ENCODE peak calls at places on chromosomes 1 and 21, in five cellular contexts. One of them, this sample, is unnamed.

GRCh38 chr1:156815307-156815826 is 1.3 kb downstream of the SH2D2A start:
- DNase-seq in pancreas: no peak
- DNase-seq in GM20000: no peak
- DNase-seq in endothelial cell: no peak
- DNase-seq in IMR-90: peak
- DNase-seq in this sample: no peak

GRCh38 chr1:229893762-229894444 is 173.1 kb upstream of the GALNT2 start:
- DNase-seq in pancreas: no peak
- DNase-seq in GM20000: no peak
- DNase-seq in endothelial cell: no peak
- DNase-seq in IMR-90: no peak
- DNase-seq in this sample: no peak

GRCh38 chr1:65477414-65478378 is 57.2 kb downstream of the LEPR start:
- DNase-seq in pancreas: no peak
- DNase-seq in GM20000: no peak
- DNase-seq in endothelial cell: no peak
- DNase-seq in IMR-90: no peak
- DNase-seq in this sample: no peak

GRCh38 chr1:210573141-210573540 is 244.4 kb downstream of the HHAT start:
- DNase-seq in pancreas: no peak
- DNase-seq in GM20000: no peak
- DNase-seq in endothelial cell: no peak
- DNase-seq in IMR-90: no peak
- DNase-seq in this sample: no peak

GRCh38 chr1:155003227-155003765 is 694 bp downstream of the ZBTB7B start:
- DNase-seq in pancreas: no peak
- DNase-seq in GM20000: peak
- DNase-seq in endothelial cell: peak
- DNase-seq in IMR-90: no peak
- DNase-seq in this sample: peak

GRCh38 chr1:160363951-160364350 is 2.9 kb upstream of the NHLH1 start:
- DNase-seq in pancreas: no peak
- DNase-seq in GM20000: no peak
- DNase-seq in endothelial cell: no peak
- DNase-seq in IMR-90: no peak
- DNase-seq in this sample: no peak

GRCh38 chr1:36349839-36350238 is 26.4 kb upstream of the EVA1B start:
- DNase-seq in pancreas: no peak
- DNase-seq in GM20000: no peak
- DNase-seq in endothelial cell: no peak
- DNase-seq in IMR-90: no peak
- DNase-seq in this sample: no peak

GRCh38 chr1:150221552-150221951 is 14.4 kb downstream of the ANP32E start:
- DNase-seq in pancreas: no peak
- DNase-seq in GM20000: no peak
- DNase-seq in endothelial cell: no peak
- DNase-seq in IMR-90: peak
- DNase-seq in this sample: no peak

GRCh38 chr1:200381256-200381980 is 28.4 kb downstream of the ZNF281 start:
- DNase-seq in pancreas: no peak
- DNase-seq in GM20000: no peak
- DNase-seq in endothelial cell: no peak
- DNase-seq in IMR-90: peak
- DNase-seq in this sample: no peak

GRCh38 chr21:27802816-27803475 is 836.1 kb upstream of the ADAMTS5 start:
- DNase-seq in pancreas: no peak
- DNase-seq in GM20000: peak
- DNase-seq in endothelial cell: peak
- DNase-seq in IMR-90: peak
- DNase-seq in this sample: peak

GRCh38 chr1:21909787-21910503 is 27.2 kb downstream of the HSPG2 start:
- DNase-seq in pancreas: no peak
- DNase-seq in GM20000: peak
- DNase-seq in endothelial cell: peak
- DNase-seq in IMR-90: peak
- DNase-seq in this sample: peak

GRCh38 chr21:46572850-46573249 is 32.0 kb downstream of the S100B start:
- DNase-seq in pancreas: no peak
- DNase-seq in GM20000: no peak
- DNase-seq in endothelial cell: no peak
- DNase-seq in IMR-90: no peak
- DNase-seq in this sample: no peak

GRCh38 chr1:51287966-51288365 is 42.4 kb downstream of the TTC39A start:
- DNase-seq in pancreas: no peak
- DNase-seq in GM20000: no peak
- DNase-seq in endothelial cell: no peak
- DNase-seq in IMR-90: no peak
- DNase-seq in this sample: no peak

GRCh38 chr1:20868263-20868662 is 81.2 kb upstream of the HP1BP3 start:
- DNase-seq in pancreas: no peak
- DNase-seq in GM20000: no peak
- DNase-seq in endothelial cell: no peak
- DNase-seq in IMR-90: no peak
- DNase-seq in this sample: no peak

GRCh38 chr1:228393811-228394570 is 12.6 kb downstream of the TRIM11 start:
- DNase-seq in pancreas: no peak
- DNase-seq in GM20000: no peak
- DNase-seq in endothelial cell: no peak
- DNase-seq in IMR-90: no peak
- DNase-seq in this sample: no peak

GRCh38 chr1:118841521-118841920 is 146.6 kb downstream of the TBX15 start:
- DNase-seq in pancreas: no peak
- DNase-seq in GM20000: no peak
- DNase-seq in endothelial cell: no peak
- DNase-seq in IMR-90: no peak
- DNase-seq in this sample: no peak

GRCh38 chr1:168485048-168485447 is 58.7 kb downstream of the XCL2 start:
- DNase-seq in pancreas: no peak
- DNase-seq in GM20000: no peak
- DNase-seq in endothelial cell: no peak
- DNase-seq in IMR-90: peak
- DNase-seq in this sample: no peak

GRCh38 chr1:2788506-2789163 is 12.9 kb downstream of the TTC34 start:
- DNase-seq in pancreas: no peak
- DNase-seq in GM20000: no peak
- DNase-seq in endothelial cell: no peak
- DNase-seq in IMR-90: no peak
- DNase-seq in this sample: no peak

GRCh38 chr21:41121785-41122415 is 46.1 kb upstream of the BACE2 start:
- DNase-seq in pancreas: peak
- DNase-seq in GM20000: peak
- DNase-seq in endothelial cell: peak
- DNase-seq in IMR-90: peak
- DNase-seq in this sample: peak

GRCh38 chr21:34933609-34934345 is 115.3 kb downstream of the RUNX1 start:
- DNase-seq in pancreas: no peak
- DNase-seq in GM20000: peak
- DNase-seq in endothelial cell: no peak
- DNase-seq in IMR-90: no peak
- DNase-seq in this sample: peak

GRCh38 chr1:234656070-234656875 is 46.3 kb upstream of the IRF2BP2 start:
- DNase-seq in pancreas: no peak
- DNase-seq in GM20000: no peak
- DNase-seq in endothelial cell: no peak
- DNase-seq in IMR-90: peak
- DNase-seq in this sample: no peak

GRCh38 chr1:28915036-28915895 is 897 bp downstream of the EPB41 start:
- DNase-seq in pancreas: peak
- DNase-seq in GM20000: peak
- DNase-seq in endothelial cell: peak
- DNase-seq in IMR-90: peak
- DNase-seq in this sample: peak

GRCh38 chr1:24558902-24559791 is 3.3 kb downstream of the NCMAP start:
- DNase-seq in pancreas: peak
- DNase-seq in GM20000: no peak
- DNase-seq in endothelial cell: no peak
- DNase-seq in IMR-90: peak
- DNase-seq in this sample: no peak

GRCh38 chr1:1914842-1915692 is at the start of gene CALML6:
- DNase-seq in pancreas: peak
- DNase-seq in GM20000: no peak
- DNase-seq in endothelial cell: no peak
- DNase-seq in IMR-90: no peak
- DNase-seq in this sample: no peak

GRCh38 chr21:16084776-16085364 is 355.1 kb downstream of the USP25 start:
- DNase-seq in pancreas: no peak
- DNase-seq in GM20000: no peak
- DNase-seq in endothelial cell: no peak
- DNase-seq in IMR-90: peak
- DNase-seq in this sample: no peak

GRCh38 chr21:43211085-43212071 is 42.6 kb downstream of the CRYAA start:
- DNase-seq in pancreas: peak
- DNase-seq in GM20000: no peak
- DNase-seq in endothelial cell: no peak
- DNase-seq in IMR-90: no peak
- DNase-seq in this sample: no peak

GRCh38 chr1:71190843-71191242 is 110.0 kb upstream of the ZRANB2 start:
- DNase-seq in pancreas: no peak
- DNase-seq in GM20000: no peak
- DNase-seq in endothelial cell: no peak
- DNase-seq in IMR-90: no peak
- DNase-seq in this sample: no peak

GRCh38 chr1:71200503-71200902 is 119.7 kb upstream of the ZRANB2 start:
- DNase-seq in pancreas: no peak
- DNase-seq in GM20000: no peak
- DNase-seq in endothelial cell: no peak
- DNase-seq in IMR-90: no peak
- DNase-seq in this sample: no peak

GRCh38 chr1:71193153-71193552 is 112.3 kb upstream of the ZRANB2 start:
- DNase-seq in pancreas: no peak
- DNase-seq in GM20000: no peak
- DNase-seq in endothelial cell: no peak
- DNase-seq in IMR-90: peak
- DNase-seq in this sample: no peak

GRCh38 chr1:71191520-71191919 is 110.7 kb upstream of the ZRANB2 start:
- DNase-seq in pancreas: no peak
- DNase-seq in GM20000: no peak
- DNase-seq in endothelial cell: no peak
- DNase-seq in IMR-90: no peak
- DNase-seq in this sample: no peak

GRCh38 chr1:71196685-71197084 is 115.8 kb upstream of the ZRANB2 start:
- DNase-seq in pancreas: no peak
- DNase-seq in GM20000: no peak
- DNase-seq in endothelial cell: no peak
- DNase-seq in IMR-90: peak
- DNase-seq in this sample: no peak
- TF ChIP-seq CTCF in pancreas: no peak
- TF ChIP-seq CTCF in GM20000: no peak
- TF ChIP-seq CTCF in endothelial cell: peak
- TF ChIP-seq CTCF in IMR-90: peak
- TF ChIP-seq CTCF in this sample: no peak

GRCh38 chr1:226457307-226457712 is 49.4 kb upstream of the PARP1 start:
- DNase-seq in pancreas: no peak
- DNase-seq in GM20000: no peak
- DNase-seq in endothelial cell: peak
- DNase-seq in IMR-90: no peak
- DNase-seq in this sample: peak
- TF ChIP-seq CTCF in pancreas: no peak
- TF ChIP-seq CTCF in GM20000: no peak
- TF ChIP-seq CTCF in endothelial cell: peak
- TF ChIP-seq CTCF in IMR-90: no peak
- TF ChIP-seq CTCF in this sample: peak

GRCh38 chr1:31628931-31629582 is 11.6 kb downstream of the HCRTR1 start:
- DNase-seq in pancreas: no peak
- DNase-seq in GM20000: no peak
- DNase-seq in endothelial cell: no peak
- DNase-seq in IMR-90: no peak
- DNase-seq in this sample: no peak

GRCh38 chr1:31627930-31628421 is 10.5 kb downstream of the HCRTR1 start:
- DNase-seq in pancreas: peak
- DNase-seq in GM20000: no peak
- DNase-seq in endothelial cell: no peak
- DNase-seq in IMR-90: no peak
- DNase-seq in this sample: no peak

GRCh38 chr1:31632649-31633048 is 12.0 kb downstream of the PEF1 start:
- DNase-seq in pancreas: no peak
- DNase-seq in GM20000: no peak
- DNase-seq in endothelial cell: no peak
- DNase-seq in IMR-90: no peak
- DNase-seq in this sample: no peak

GRCh38 chr1:31637915-31638673 is 6.6 kb downstream of the PEF1 start:
- DNase-seq in pancreas: no peak
- DNase-seq in GM20000: no peak
- DNase-seq in endothelial cell: no peak
- DNase-seq in IMR-90: no peak
- DNase-seq in this sample: no peak

GRCh38 chr1:31633117-31633516 is 11.6 kb downstream of the PEF1 start:
- DNase-seq in pancreas: no peak
- DNase-seq in GM20000: no peak
- DNase-seq in endothelial cell: peak
- DNase-seq in IMR-90: no peak
- DNase-seq in this sample: peak
- TF ChIP-seq CTCF in pancreas: peak
- TF ChIP-seq CTCF in GM20000: no peak
- TF ChIP-seq CTCF in endothelial cell: peak
- TF ChIP-seq CTCF in IMR-90: peak
- TF ChIP-seq CTCF in this sample: peak

GRCh38 chr1:182527680-182528079 is 61.4 kb downstream of the RNASEL start:
- DNase-seq in pancreas: no peak
- DNase-seq in GM20000: no peak
- DNase-seq in endothelial cell: no peak
- DNase-seq in IMR-90: no peak
- DNase-seq in this sample: no peak
- TF ChIP-seq CTCF in pancreas: no peak
- TF ChIP-seq CTCF in GM20000: no peak
- TF ChIP-seq CTCF in endothelial cell: no peak
- TF ChIP-seq CTCF in IMR-90: no peak
- TF ChIP-seq CTCF in this sample: no peak

This sample was measured in activated CD8-positive, alpha-beta T cell treated with anti-CD3 and anti-CD28 coated beads for 36 hours.